ENCODE peak calls at places on chromosomes 1 and 21, in six cellular contexts. D is stomach, W is spleen, U is HepG2, E is Panc1, T is sigmoid colon. G is an unnamed sample.

GRCh38 chr1:59453297-59453970 is 156.5 kb downstream of the FGGY start:
- DNase-seq in D (no peak), W (no peak), U (no peak), E (no peak), T (no peak), G (no peak)

GRCh38 chr21:17602874-17603273 is 9.8 kb downstream of the BTG3 start:
- DNase-seq in D (no peak), W (no peak), U (no peak), E (no peak), T (no peak), G (no peak)

GRCh38 chr21:39518845-39519205 is 67.1 kb downstream of the SH3BGR start:
- DNase-seq in D (no peak), W (no peak), U (no peak), E (no peak), T (no peak), G (no peak)

GRCh38 chr1:230750576-230750975 is 3.4 kb downstream of the CAPN9 start:
- DNase-seq in D (peak; percentile 62), W (peak; percentile 54), U (no peak), E (no peak), T (no peak), G (peak; percentile 58)

GRCh38 chr1:107000907-107001306 is 55.6 kb upstream of the PRMT6 start:
- DNase-seq in D (no peak), W (no peak), U (no peak), E (no peak), T (no peak), G (no peak)

GRCh38 chr1:194331758-194332157 is 1145.3 kb upstream of the B3GALT2 start:
- DNase-seq in D (no peak), W (no peak), U (no peak), E (no peak), T (no peak), G (no peak)

GRCh38 chr1:247064309-247064708 is 14.3 kb downstream of the ZNF670 start:
- DNase-seq in D (no peak), W (peak; percentile 35), U (no peak), E (no peak), T (no peak), G (no peak)

GRCh38 chr1:34176830-34177613 is at the start of gene C1orf94:
- DNase-seq in D (no peak), W (no peak), U (no peak), E (no peak), T (no peak), G (no peak)

GRCh38 chr1:181318858-181319235 is 164.5 kb upstream of the CACNA1E start:
- DNase-seq in D (no peak), W (no peak), U (no peak), E (no peak), T (no peak), G (no peak)

GRCh38 chr1:170664828-170665617 is 1.1 kb downstream of the PRRX1 start:
- DNase-seq in D (no peak), W (no peak), U (no peak), E (no peak), T (peak; percentile 67), G (peak; percentile 34)

DNA sequence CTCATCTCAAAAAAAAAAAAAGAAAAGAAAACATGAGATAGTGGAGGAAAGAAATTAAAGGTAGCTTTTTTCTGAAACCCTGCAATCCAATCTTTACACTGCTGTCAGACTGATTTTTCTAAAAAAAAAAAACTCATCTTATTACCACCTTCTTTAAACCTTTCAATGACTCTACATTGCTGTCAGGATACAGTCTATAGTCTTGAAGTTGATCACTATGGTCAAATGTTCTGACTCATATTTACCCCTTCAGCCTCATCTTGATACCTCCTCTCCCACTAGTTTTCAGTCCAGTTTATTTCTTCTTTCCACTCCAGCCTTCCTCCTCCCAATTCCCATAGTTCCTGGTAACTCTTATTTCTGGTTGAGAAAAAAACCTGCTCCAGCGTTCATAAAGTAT is 17.7 kb upstream of the NFIA start:
- DNase-seq in D (no peak), W (no peak), U (no peak), E (no peak), T (no peak), G (no peak)
- TF ChIP-seq POLR2AphosphoS5 in D (no peak), W (no peak), U (no peak), E (no peak), T (no peak), G (no peak)

GRCh38 chr1:112538883-112539282 is 30.1 kb downstream of the WNT2B start:
- DNase-seq in D (no peak), W (no peak), U (no peak), E (no peak), T (no peak), G (no peak)
- H3K4me1 ChIP-seq in D (no peaks in the 10 kb centered on the region), W (no peaks in the 10 kb centered on the region), U (no peaks in the 10 kb centered on the region), E (peaks cover under 1% of the 10 kb centered on the region), T (no peaks in the 10 kb centered on the region), G (no peaks in the 10 kb centered on the region)

GRCh38 chr21:29181799-29182470 is 51.5 kb downstream of the MAP3K7CL start:
- DNase-seq in D (no peak), W (no peak), U (peak; percentile 40), E (no peak), T (no peak), G (peak; percentile 48)
- TF ChIP-seq POLR2AphosphoS5 in D (peak; percentile 58), W (peak; percentile 52), U (no peak), E (no peak), T (no peak), G (peak; percentile 42)

GRCh38 chr1:198667796-198668195 is 29.0 kb downstream of the PTPRC start:
- DNase-seq in D (no peak), W (no peak), U (no peak), E (no peak), T (no peak), G (no peak)

GRCh38 chr1:198660341-198661056 is 21.7 kb downstream of the PTPRC start:
- DNase-seq in D (no peak), W (no peak), U (no peak), E (no peak), T (no peak), G (no peak)

GRCh38 chr1:198667186-198667585 is 28.3 kb downstream of the PTPRC start:
- DNase-seq in D (no peak), W (no peak), U (no peak), E (no peak), T (no peak), G (no peak)

GRCh38 chr1:198662821-198663220 is 24.0 kb downstream of the PTPRC start:
- DNase-seq in D (no peak), W (no peak), U (no peak), E (no peak), T (no peak), G (no peak)

DNA sequence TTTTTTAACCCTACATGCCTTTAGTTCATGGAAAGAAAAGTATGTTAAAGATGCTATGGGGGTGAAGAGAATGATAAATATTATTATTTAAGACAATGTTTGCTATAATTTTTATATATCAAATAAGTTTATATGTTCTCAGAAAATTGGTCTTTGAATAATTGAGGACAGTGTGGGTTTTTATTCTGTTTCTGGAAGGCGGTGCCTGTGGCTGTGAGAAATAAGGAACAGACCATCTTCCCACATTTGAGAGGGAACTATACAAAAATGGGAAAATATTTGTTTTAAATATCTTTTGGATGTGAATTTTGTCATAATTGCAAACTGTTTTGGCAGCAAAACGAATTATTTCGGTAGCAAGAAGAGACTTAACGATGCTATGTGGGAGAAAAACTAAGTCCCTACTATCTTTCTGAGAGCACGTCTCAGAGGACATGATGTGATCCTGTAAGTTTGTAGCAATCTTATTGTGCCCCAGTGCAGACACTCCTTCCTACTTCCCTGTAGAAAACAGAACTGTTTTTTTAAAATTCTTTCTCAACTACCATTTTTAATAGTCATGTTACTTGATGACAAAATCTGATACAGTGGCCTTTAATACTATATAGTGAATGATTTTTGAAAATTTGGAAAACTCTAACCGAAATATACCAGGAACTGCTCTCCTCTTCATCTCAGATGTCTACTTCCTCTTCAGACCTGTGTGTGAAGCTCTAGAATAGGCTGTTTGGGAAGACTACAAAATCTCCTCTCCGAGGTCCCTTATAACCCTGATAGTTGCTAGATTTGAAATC is 25.4 kb downstream of the PTPRC start:
- DNase-seq in D (no peak), W (no peak), U (no peak), E (no peak), T (no peak), G (no peak)
- H3K4me1 ChIP-seq in D (no peaks in the 10 kb centered on the region), W (peaks cover 98% of the 10 kb centered on the region), U (no peaks in the 10 kb centered on the region), E (peaks cover 4% of the 10 kb centered on the region), T (no peaks in the 10 kb centered on the region), G (no peaks in the 10 kb centered on the region)